ENCODE peak calls at places on chromosomes 5 and 9, in eight cellular contexts. R is GM13977; J is NCI-H446; E is lung microvascular endothelial cell; W is NCI-H1417; T is memory B cell; Q is AG08396; F is activated CD8-positive, alpha-beta T cell treated with anti-CD3 and anti-CD28 coated beads for 36 hours. M is an unnamed sample.

GRCh38 chr9:93231121-93231694 is 47.3 kb downstream of the WNK2 start:
- DNase-seq in T (no peak), J (no peak), R (no peak), F (no peak), E (no peak), W (no peak), Q (no peak), M (no peak)

GRCh38 chr5:8227114-8227513 is 358.2 kb downstream of the MTRR start:
- DNase-seq in F (no peak), J (no peak), W (no peak), E (no peak), Q (no peak), R (no peak), T (no peak), M (no peak)

GRCh38 chr5:59810041-59810440 is 83.5 kb downstream of the PDE4D start:
- DNase-seq in W (peak; percentile 44), J (peak; percentile 67), Q (peak; percentile 69), R (peak; percentile 59), F (peak; percentile 73), T (peak; percentile 66), E (peak; percentile 71), M (peak; percentile 47)

GRCh38 chr5:51225671-51226419 is 157.4 kb upstream of the ISL1 start:
- DNase-seq in W (peak; percentile 44), J (no peak), T (no peak), E (no peak), R (no peak), Q (no peak), F (no peak), M (no peak)

GRCh38 chr5:66364186-66364585 is 220.1 kb downstream of the SREK1 start:
- DNase-seq in J (no peak), E (no peak), F (no peak), R (no peak), T (no peak), W (no peak), Q (no peak), M (no peak)

GRCh38 chr5:40378431-40379175 is 301.1 kb upstream of the PTGER4 start:
- DNase-seq in F (no peak), J (no peak), T (no peak), Q (no peak), E (no peak), W (no peak), R (no peak), M (no peak)

GRCh38 chr5:78538240-78538850 is 110.2 kb downstream of the LHFPL2 start:
- DNase-seq in J (no peak), R (no peak), Q (no peak), T (no peak), E (no peak), W (no peak), F (no peak), M (no peak)

GRCh38 chr9:122346478-122347347 is 24.1 kb upstream of the PTGS1 start:
- DNase-seq in Q (peak; percentile 72), T (no peak), R (no peak), E (peak; percentile 80), J (no peak), F (peak; percentile 20), W (peak; percentile 82), M (peak; percentile 59)

GRCh38 chr5:58457040-58457439 is 2.8 kb downstream of the PLK2 start:
- DNase-seq in E (peak; percentile 42), W (no peak), J (no peak), R (no peak), Q (no peak), F (no peak), T (no peak), M (no peak)

GRCh38 chr5:22500521-22500920 is 352.6 kb downstream of the CDH12 start:
- DNase-seq in W (no peak), R (no peak), J (no peak), E (no peak), Q (no peak), F (no peak), T (no peak), M (no peak)

GRCh38 chr5:95284512-95285405 is at the start of gene MCTP1:
- DNase-seq in T (no peak), F (peak; percentile 27), W (peak; percentile 85), E (peak; percentile 25), R (peak; percentile 51), J (no peak), Q (peak; percentile 33), M (peak; percentile 59)

GRCh38 chr9:132723809-132724208 is 53.5 kb downstream of the GTF3C4 start:
- DNase-seq in W (no peak), F (no peak), T (no peak), R (no peak), J (no peak), Q (no peak), E (no peak), M (no peak)

GRCh38 chr5:61301820-61302563 is 30.1 kb upstream of the ZSWIM6 start:
- DNase-seq in R (no peak), F (no peak), T (no peak), Q (peak; percentile 87), W (no peak), J (peak; percentile 71), E (peak; percentile 54), M (peak; percentile 77)

GRCh38 chr9:81461196-81461595 is 228.2 kb downstream of the TLE1 start:
- DNase-seq in T (no peak), W (no peak), R (no peak), E (no peak), Q (no peak), F (no peak), J (no peak), M (no peak)

GRCh38 chr5:172909931-172910502 is 49.2 kb upstream of the RPL26L1 start:
- DNase-seq in R (no peak), Q (peak; percentile 45), W (no peak), T (no peak), F (no peak), E (no peak), J (no peak), M (no peak)

GRCh38 chr9:36962721-36963120 is 71.3 kb downstream of the PAX5 start:
- DNase-seq in E (no peak), T (no peak), R (no peak), W (no peak), J (no peak), Q (no peak), F (no peak), M (no peak)

GRCh38 chr5:180128671-180129261 is 57.2 kb upstream of the RNF130 start:
- DNase-seq in F (no peak), W (no peak), J (no peak), Q (no peak), T (no peak), E (no peak), R (peak; percentile 16), M (no peak)

GRCh38 chr5:141496038-141496437 is 7.2 kb downstream of the PCDHGC5 start:
- DNase-seq in Q (no peak), W (no peak), F (no peak), J (no peak), T (no peak), R (no peak), E (no peak), M (peak; percentile 90)

GRCh38 chr5:14685757-14686156 is 21.2 kb downstream of the OTULIN start:
- DNase-seq in Q (peak; percentile 56), R (peak; percentile 63), W (peak; percentile 41), J (peak; percentile 72), F (peak; percentile 77), E (peak; percentile 75), T (no peak), M (peak; percentile 50)

GRCh38 chr9:124771867-124772621 is 933 bp upstream of the NR6A1 start:
- DNase-seq in W (peak; percentile 80), R (peak; percentile 61), J (peak; percentile 9), Q (peak; percentile 85), E (peak; percentile 81), T (peak; percentile 61), F (peak; percentile 42), M (peak; percentile 97)

GRCh38 chr5:31149072-31149471 is 44.4 kb upstream of the CDH6 start:
- DNase-seq in T (no peak), R (no peak), J (no peak), W (no peak), Q (no peak), F (no peak), E (no peak), M (no peak)

GRCh38 chr5:113024298-113024697 is 47.7 kb downstream of the DCP2 start:
- DNase-seq in E (no peak), J (no peak), Q (no peak), F (no peak), T (no peak), R (no peak), W (no peak), M (no peak)

GRCh38 chr9:7342229-7342628 is 457.3 kb downstream of the DMAC1 start:
- DNase-seq in W (no peak), Q (no peak), J (no peak), R (no peak), E (no peak), F (no peak), T (no peak), M (no peak)

GRCh38 chr5:157100140-157100679 is 8.6 kb downstream of the HAVCR2 start:
- DNase-seq in R (no peak), E (no peak), Q (peak; percentile 30), J (no peak), T (no peak), W (no peak), F (peak; percentile 78), M (no peak)

GRCh38 chr9:95115104-95115503 is 202.4 kb downstream of the FANCC start:
- DNase-seq in T (no peak), Q (no peak), F (no peak), E (no peak), W (no peak), R (no peak), J (no peak), M (no peak)

GRCh38 chr9:94869415-94869838 is 142.9 kb downstream of the AOPEP start:
- DNase-seq in Q (no peak), J (no peak), E (peak; percentile 65), W (no peak), F (peak; percentile 55), T (no peak), R (no peak), M (no peak)

GRCh38 chr5:12902611-12903010 is 998.4 kb upstream of the CTNND2 start:
- DNase-seq in E (no peak), Q (no peak), J (no peak), R (no peak), W (no peak), F (no peak), T (no peak), M (no peak)

GRCh38 chr9:108033976-108034964 is 544.7 kb upstream of the KLF4 start:
- DNase-seq in T (no peak), Q (peak; percentile 49), J (no peak), W (no peak), F (no peak), R (no peak), E (no peak), M (no peak)

GRCh38 chr9:21696411-21696865 is 106.0 kb upstream of the MTAP start:
- DNase-seq in E (no peak), W (no peak), R (no peak), F (no peak), J (no peak), T (no peak), Q (no peak), M (peak; percentile 89)

GRCh38 chr5:148984333-148984732 is 78.5 kb downstream of the SH3TC2 start:
- DNase-seq in J (no peak), W (no peak), T (no peak), Q (no peak), F (no peak), E (no peak), R (no peak), M (peak; percentile 78)

GRCh38 chr9:77748214-77748772 is 100.2 kb upstream of the GNA14 start:
- DNase-seq in T (no peak), Q (no peak), J (no peak), R (no peak), F (no peak), W (no peak), E (no peak), M (no peak)

GRCh38 chr9:14136646-14137370 is 177.1 kb downstream of the NFIB start:
- DNase-seq in J (no peak), Q (no peak), T (no peak), F (no peak), R (no peak), E (no peak), W (no peak), M (no peak)

GRCh38 chr5:169213479-169213878 is 87.5 kb downstream of the SLIT3 start:
- DNase-seq in Q (no peak), E (no peak), J (no peak), T (no peak), F (no peak), R (no peak), W (no peak), M (no peak)

GRCh38 chr5:33611882-33612281 is 171.1 kb downstream of the TARS1 start:
- DNase-seq in T (no peak), F (no peak), Q (peak; percentile 31), R (no peak), J (no peak), E (no peak), W (no peak), M (no peak)